ENCODE peak calls at places on chromosome 5, in six cellular contexts. X is cardiac fibroblast; M is T-helper 9 cell; Q is activated T-cell treated with anti-CD3 and anti-CD28 coated beads for 1 hour; S is naive thymus-derived CD8-positive, alpha-beta T cell; N is hippocampal formation. K is an unnamed sample.

GRCh38 chr5:119054082-119054481 is 16.8 kb upstream of the DMXL1 start:
- DNase-seq in X (no peak), M (no peak), Q (no peak), S (no peak), N (no peak), K (no peak)

GRCh38 chr5:17743580-17744435 is 109.5 kb downstream of the TAF11L14 start:
- DNase-seq in X (peak; percentile 2), M (no peak), Q (no peak), S (no peak), N (no peak), K (no peak)

GRCh38 chr5:142670811-142671210 is 15.1 kb downstream of the FGF1 start:
- DNase-seq in X (no peak), M (no peak), Q (no peak), S (no peak), N (no peak), K (no peak)

GRCh38 chr5:143376911-143377838 is 26.3 kb downstream of the NR3C1 start:
- DNase-seq in X (peak; percentile 76), M (no peak), Q (no peak), S (no peak), N (no peak), K (peak; percentile 35)

GRCh38 chr5:151040211-151040747 is 19.9 kb downstream of the GPX3 start:
- DNase-seq in X (peak; percentile 53), M (no peak), Q (no peak), S (no peak), N (no peak), K (no peak)

GRCh38 chr5:124764992-124765611 is 18.7 kb upstream of the ZNF608 start:
- DNase-seq in X (no peak), M (no peak), Q (no peak), S (no peak), N (no peak), K (no peak)

GRCh38 chr5:157308826-157309465 is 43.0 kb downstream of the CYFIP2 start:
- DNase-seq in X (peak; percentile 75), M (no peak), Q (no peak), S (no peak), N (no peak), K (no peak)

GRCh38 chr5:16889972-16890519 is 46.0 kb downstream of the MYO10 start:
- DNase-seq in X (peak; percentile 74), M (no peak), Q (no peak), S (no peak), N (no peak), K (no peak)

GRCh38 chr5:38403407-38403806 is 145.0 kb downstream of the EGFLAM start:
- DNase-seq in X (peak; percentile 64), M (no peak), Q (no peak), S (no peak), N (no peak), K (no peak)

GRCh38 chr5:107712359-107712870 is 41.7 kb upstream of the EFNA5 start:
- DNase-seq in X (no peak), M (no peak), Q (no peak), S (no peak), N (no peak), K (no peak)

GRCh38 chr5:38462972-38463633 is 93.3 kb downstream of the LIFR start:
- DNase-seq in X (no peak), M (no peak), Q (no peak), S (no peak), N (no peak), K (no peak)

GRCh38 chr5:170287532-170287931 is 10.0 kb downstream of the LCP2 start:
- DNase-seq in X (peak; percentile 33), M (no peak), Q (no peak), S (no peak), N (no peak), K (no peak)

GRCh38 chr5:122180863-122181519 is 51.6 kb downstream of the ZNF474 start:
- DNase-seq in X (peak; percentile 96), M (no peak), Q (no peak), S (no peak), N (no peak), K (no peak)

GRCh38 chr5:31824886-31825774 is 186.2 kb downstream of the PDZD2 start:
- DNase-seq in X (peak; percentile 84), M (no peak), Q (peak; percentile 9), S (peak; percentile 23), N (peak; percentile 59), K (peak; percentile 42)

GRCh38 chr5:78294250-78295034 is at the start of gene AP3B1:
- DNase-seq in X (peak; percentile 99), M (peak; percentile 96), Q (peak; percentile 98), S (peak; percentile 95), N (peak; percentile 95), K (peak; percentile 93)

GRCh38 chr5:10825897-10826644 is 65.0 kb upstream of the DAP start:
- DNase-seq in X (no peak), M (no peak), Q (no peak), S (no peak), N (no peak), K (no peak)

GRCh38 chr5:137040641-137041340 is 458.3 kb downstream of the SPOCK1 start:
- DNase-seq in X (peak; percentile 48), M (no peak), Q (no peak), S (no peak), N (no peak), K (no peak)

GRCh38 chr5:10456583-10457562 is 15.2 kb downstream of the ROPN1L start:
- DNase-seq in X (peak; percentile 62), M (no peak), Q (no peak), S (no peak), N (peak; percentile 18), K (no peak)

K was measured in iPS DF 19.7.